ENCODE peak calls at places on chromosomes 11 and 22, in five cellular contexts. H, Q, B, P and N are unnamed samples.

GRCh38 chr11:107731911-107732310 is 20.1 kb upstream of the SLN start:
- DNase-seq in Q (no peak), H (no peak), B (no peak), P (no peak), N (no peak)

GRCh38 chr22:30861131-30861530 is 107.4 kb downstream of the MORC2 start:
- DNase-seq in Q (peak; percentile 1), B (no peak), P (peak; percentile 13), H (no peak), N (peak; percentile 14)

GRCh38 chr11:67320011-67320410 is 16.7 kb downstream of the SSH3 start:
- DNase-seq in P (no peak), B (no peak), Q (no peak), H (no peak), N (no peak)

GRCh38 chr11:74100231-74100630 is 70.6 kb downstream of the C2CD3 start:
- DNase-seq in B (no peak), Q (no peak), H (no peak), P (no peak), N (no peak)

GRCh38 chr11:10669258-10670033 is 24.1 kb downstream of the IRAG1 start:
- DNase-seq in B (no peak), P (no peak), H (no peak), Q (no peak), N (no peak)

GRCh38 chr11:120182357-120182756 is 28.5 kb upstream of the OAF start:
- DNase-seq in B (no peak), Q (no peak), P (peak; percentile 17), H (no peak), N (no peak)

GRCh38 chr11:109946322-109946846 is 146.8 kb upstream of the ZC3H12C start:
- DNase-seq in H (peak; percentile 92), Q (peak; percentile 59), B (no peak), P (peak; percentile 84), N (no peak)

GRCh38 chr22:30187726-30188407 is 58.7 kb downstream of the LIF start:
- DNase-seq in P (no peak), B (no peak), Q (no peak), H (no peak), N (no peak)

GRCh38 chr11:118241191-118242098 is 10.7 kb downstream of the MPZL3 start:
- DNase-seq in B (no peak), P (peak; percentile 47), Q (peak; percentile 38), H (no peak), N (no peak)

GRCh38 chr11:36247493-36247892 is 41.7 kb downstream of the COMMD9 start:
- DNase-seq in P (no peak), Q (no peak), H (no peak), B (no peak), N (no peak)

GRCh38 chr22:37196539-37197450 is 8.7 kb upstream of the C1QTNF6 start:
- DNase-seq in P (peak; percentile 91), B (no peak), H (no peak), Q (no peak), N (no peak)
- TF ChIP-seq POLR2A in P (no peak), B (no peak), H (no peak), Q (no peak), N (no peak)

GRCh38 chr11:134361241-134361640 is 29.5 kb downstream of the GLB1L2 start:
- DNase-seq in P (no peak), H (no peak), Q (no peak), B (no peak), N (no peak)

GRCh38 chr11:134359646-134360045 is 27.9 kb downstream of the GLB1L2 start:
- DNase-seq in P (no peak), Q (no peak), B (no peak), H (no peak), N (no peak)

GRCh38 chr11:134361661-134362060 is 29.9 kb downstream of the GLB1L2 start:
- DNase-seq in B (no peak), Q (no peak), H (no peak), P (no peak), N (no peak)

GRCh38 chr11:134358853-134359490 is 27.2 kb downstream of the GLB1L2 start:
- DNase-seq in B (no peak), H (no peak), Q (no peak), P (no peak), N (no peak)

DNA sequence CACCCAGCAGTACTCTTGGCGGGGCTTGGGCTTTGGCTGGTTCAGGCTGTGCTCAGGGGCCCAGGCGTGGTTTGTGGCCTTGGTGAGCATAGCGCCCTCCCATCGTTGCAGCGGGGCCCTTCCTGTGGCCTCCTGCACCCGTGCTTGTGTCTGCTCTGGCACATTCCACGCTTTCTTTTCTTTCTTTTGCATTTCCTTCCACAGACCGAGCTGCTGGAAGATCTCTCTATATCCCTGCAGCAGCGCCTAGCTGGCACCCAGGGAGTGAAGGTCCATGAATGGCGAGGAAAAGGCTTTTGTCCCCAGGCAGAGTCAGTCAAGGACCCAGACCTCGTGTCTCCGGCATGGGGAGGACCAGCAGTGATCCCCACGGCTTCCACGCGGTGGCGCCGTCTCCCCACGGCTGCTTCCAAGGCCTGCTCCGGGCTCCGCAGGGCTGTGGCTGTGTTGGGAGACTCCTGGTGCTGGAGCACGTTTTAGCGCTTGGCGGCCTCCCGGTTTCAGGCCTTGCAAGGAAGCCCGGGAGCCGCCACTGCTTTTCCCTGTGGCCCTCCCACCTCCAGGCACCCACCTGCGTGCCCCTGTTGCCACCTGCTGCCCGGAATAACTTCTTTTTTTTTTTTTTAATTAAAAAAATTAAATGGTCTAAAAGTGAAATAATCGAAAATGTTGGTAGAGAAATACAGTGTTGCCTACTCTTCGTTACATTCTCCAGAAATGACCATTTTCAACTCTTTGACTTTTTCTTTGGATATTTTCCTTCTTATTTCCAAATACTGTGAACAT is 28.5 kb downstream of the GLB1L2 start:
- DNase-seq in B (peak; percentile 89), Q (peak; percentile 88), P (peak; percentile 87), H (no peak), N (peak; percentile 84)
- TF ChIP-seq POLR2AphosphoS5 in B (no peak), Q (no peak), P (no peak), H (no peak), N (no peak)

GRCh38 chr11:61792310-61793083 is at the start of the genes FEN1 and TMEM258:
- DNase-seq in P (peak; percentile 89), B (peak; percentile 91), Q (peak; percentile 89), H (peak; percentile 76), N (peak; percentile 94)

GRCh38 chr11:61793829-61794204 is 1.1 kb downstream of the FEN1 start:
- DNase-seq in P (no peak), Q (no peak), B (no peak), H (no peak), N (no peak)

GRCh38 chr11:61794579-61794978 is 1.9 kb downstream of the FEN1 start:
- DNase-seq in Q (no peak), B (no peak), P (no peak), H (no peak), N (no peak)

GRCh38 chr11:61793084-61793828 is 545 bp downstream of the FEN1 start:
- DNase-seq in P (no peak), H (no peak), Q (no peak), B (no peak), N (no peak)

GRCh38 chr11:61791737-61792309 is 576 bp downstream of the TMEM258 start:
- DNase-seq in B (no peak), Q (peak; percentile 52), H (no peak), P (peak; percentile 76), N (no peak)
- TF ChIP-seq POLR2A in B (peak; percentile 47), Q (no peak), H (no peak), P (no peak), N (peak; percentile 77)

GRCh38 chr11:117072517-117073218 is 25.6 kb downstream of the SIK3 start:
- DNase-seq in Q (peak; percentile 56), H (peak; percentile 45), P (no peak), B (no peak), N (no peak)
- TF ChIP-seq POLR2AphosphoS5 in Q (no peak), H (no peak), P (peak; percentile 39), B (no peak), N (no peak)

DNA sequence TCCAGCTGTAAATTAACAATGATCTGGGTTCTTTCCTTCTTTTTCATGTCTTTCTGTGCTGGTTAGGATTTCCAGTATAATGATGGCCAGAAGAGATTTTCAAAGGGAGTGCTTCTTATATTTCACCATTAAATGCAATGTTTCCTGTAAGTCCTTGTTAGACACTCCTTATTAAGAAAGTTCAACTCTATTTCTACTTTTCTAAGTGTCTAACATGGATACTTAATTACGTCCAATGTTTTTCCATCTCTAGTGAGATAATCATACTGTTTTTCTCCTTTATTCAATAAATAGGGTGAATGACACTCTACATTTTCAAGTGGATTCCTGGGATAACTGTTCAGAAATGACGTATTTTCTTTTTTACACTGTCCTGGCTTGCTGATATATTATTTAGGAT is 49.8 kb downstream of the CDON start:
- DNase-seq in Q (no peak), H (no peak), P (no peak), B (no peak), N (no peak)
- TF ChIP-seq POLR2A in Q (no peak), H (no peak), P (no peak), B (no peak), N (no peak)

DNA sequence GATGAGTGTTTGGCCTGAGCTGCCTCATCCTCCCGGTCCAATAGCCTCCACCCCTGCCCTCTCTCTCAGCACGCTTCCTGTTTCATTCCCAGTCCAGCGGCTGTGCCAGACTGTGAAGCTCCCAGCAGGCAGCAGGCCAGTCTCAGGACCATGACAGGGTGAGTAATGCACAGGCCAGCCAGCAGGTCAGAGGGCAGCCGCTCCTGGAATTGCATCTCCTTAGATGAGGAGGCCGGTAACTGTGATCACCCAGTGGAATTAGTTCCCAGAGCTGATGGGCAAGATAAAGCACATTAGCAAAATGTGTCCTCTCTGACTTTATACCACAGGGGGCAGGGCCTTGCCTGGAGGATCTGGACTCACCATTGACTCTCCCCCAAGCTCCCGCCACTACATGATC is 251.2 kb downstream of the ETS1 start:
- DNase-seq in B (no peak), P (peak; percentile 39), H (no peak), Q (no peak), N (no peak)
- TF ChIP-seq POLR2AphosphoS5 in B (no peak), P (no peak), H (no peak), Q (no peak), N (no peak)